ENCODE peak calls at places on chromosomes 13 and 19, in seven cellular contexts. A is upper lobe of left lung, K is stomach, W is tibial nerve, V is H1, M is A549, S is sigmoid colon. Q is an unnamed sample.

GRCh38 chr13:95893861-95894260 is 159.3 kb downstream of the UGGT2 start:
- DNase-seq in K (no peak), A (no peak), W (no peak), V (no peak), M (no peak), S (no peak), Q (no peak)

GRCh38 chr13:99968521-99969367 is 2.8 kb downstream of the ZIC5 start:
- DNase-seq in V (no peak), S (peak), A (no peak), M (peak), K (no peak), W (no peak), Q (peak)

GRCh38 chr19:48363810-48364563 is at the start of the genes SYNGR4 and TMEM143:
- DNase-seq in V (peak), S (peak), A (peak), M (peak), W (peak), K (peak), Q (peak)

GRCh38 chr19:835201-835810 is 5.5 kb upstream of the PRTN3 start:
- DNase-seq in M (no peak), K (no peak), V (no peak), A (no peak), W (no peak), S (no peak), Q (no peak)

GRCh38 chr19:15291089-15291488 is 41.2 kb downstream of the BRD4 start:
- DNase-seq in K (no peak), A (no peak), V (no peak), S (no peak), W (no peak), M (no peak), Q (no peak)

GRCh38 chr13:100306444-100306999 is 217.6 kb downstream of the PCCA start:
- DNase-seq in A (no peak), V (no peak), M (no peak), W (no peak), S (no peak), K (no peak), Q (no peak)

GRCh38 chr19:7928741-7929701 is 3.1 kb upstream of the CTXN1 start:
- DNase-seq in S (peak), K (no peak), M (peak), A (no peak), W (peak), V (no peak), Q (no peak)

GRCh38 chr13:80881495-80882482 is 540.9 kb upstream of the SPRY2 start:
- DNase-seq in S (no peak), W (no peak), K (no peak), M (peak), A (no peak), V (no peak), Q (no peak)

GRCh38 chr13:95156208-95156607 is 145.0 kb downstream of the ABCC4 start:
- DNase-seq in V (no peak), W (no peak), A (no peak), K (no peak), S (no peak), M (peak), Q (no peak)

GRCh38 chr19:55638864-55639359 is 1.9 kb upstream of the ZNF580 start:
- DNase-seq in K (no peak), W (no peak), S (no peak), M (peak), V (no peak), A (no peak), Q (no peak)

GRCh38 chr13:36417328-36417727 is 15.0 kb upstream of the CCNA1 start:
- DNase-seq in M (no peak), A (no peak), W (no peak), V (no peak), S (no peak), K (no peak), Q (no peak)

GRCh38 chr13:79485014-79485441 is 4.1 kb downstream of the NDFIP2 start:
- DNase-seq in V (no peak), M (peak), W (no peak), S (no peak), A (peak), K (peak), Q (peak)

GRCh38 chr13:27415116-27415515 is 9.3 kb upstream of the GTF3A start:
- DNase-seq in A (no peak), W (no peak), S (no peak), M (no peak), K (no peak), V (no peak), Q (no peak)

GRCh38 chr13:33353210-33353609 is 67.7 kb upstream of the STARD13 start:
- DNase-seq in M (no peak), W (peak), V (no peak), K (no peak), A (peak), S (peak), Q (peak)

GRCh38 chr13:112434937-112435523 is 58.9 kb downstream of the SPACA7 start:
- DNase-seq in V (no peak), M (no peak), S (no peak), A (no peak), W (no peak), K (peak), Q (no peak)

GRCh38 chr13:66689037-66689619 is 541.0 kb downstream of the PCDH9 start:
- DNase-seq in W (no peak), S (no peak), M (peak), A (no peak), K (no peak), V (no peak), Q (no peak)

GRCh38 chr13:43319617-43320444 is 296.4 kb downstream of the DNAJC15 start:
- DNase-seq in S (no peak), W (no peak), M (no peak), A (no peak), V (peak), K (no peak), Q (no peak)

GRCh38 chr19:53037101-53038097 is 7.1 kb upstream of the ERVV-2 start:
- DNase-seq in W (no peak), M (no peak), S (no peak), V (no peak), K (no peak), A (no peak), Q (no peak)

GRCh38 chr19:4870025-4870700 is 2.7 kb upstream of the PLIN3 start:
- DNase-seq in M (peak), S (no peak), V (peak), W (no peak), K (peak), A (peak), Q (peak)

GRCh38 chr13:106449096-106449495 is 86.4 kb downstream of the EFNB2 start:
- DNase-seq in S (no peak), A (no peak), K (no peak), V (no peak), M (no peak), W (no peak), Q (no peak)

GRCh38 chr13:75721307-75721706 is 85.2 kb downstream of the LMO7 start:
- DNase-seq in S (no peak), M (no peak), V (no peak), A (no peak), W (no peak), K (no peak), Q (no peak)

GRCh38 chr13:29125145-29125933 is 305.2 kb downstream of the MTUS2 start:
- DNase-seq in A (no peak), S (no peak), M (no peak), W (no peak), K (no peak), V (no peak), Q (no peak)

GRCh38 chr13:87274209-87274819 is 396.9 kb upstream of the SLITRK5 start:
- DNase-seq in K (no peak), M (peak), A (no peak), V (no peak), S (no peak), W (no peak), Q (peak)

GRCh38 chr13:67416047-67416925 is 186.2 kb upstream of the PCDH9 start:
- DNase-seq in A (peak), M (peak), K (peak), V (peak), S (no peak), W (no peak), Q (no peak)

GRCh38 chr13:29550589-29550988 is 44.9 kb downstream of the SLC7A1 start:
- DNase-seq in S (no peak), V (no peak), M (no peak), A (no peak), K (no peak), W (no peak), Q (no peak)

GRCh38 chr19:9939301-9939913 is 3.1 kb upstream of the OLFM2 start:
- DNase-seq in W (no peak), V (no peak), S (no peak), K (no peak), M (no peak), A (no peak), Q (no peak)

GRCh38 chr13:43346427-43346826 is 323.0 kb downstream of the DNAJC15 start:
- DNase-seq in A (no peak), V (no peak), W (no peak), M (no peak), S (no peak), K (no peak), Q (no peak)

GRCh38 chr13:94329754-94330551 is 149.5 kb downstream of the DCT start:
- DNase-seq in V (no peak), W (no peak), A (no peak), K (no peak), S (no peak), M (peak), Q (no peak)

GRCh38 chr19:48963371-48964204 is 1.5 kb upstream of the FTL start:
- DNase-seq in A (peak), K (peak), S (peak), W (peak), M (peak), V (peak), Q (peak)

GRCh38 chr13:76307157-76307556 is 579.0 kb downstream of the KCTD12 start:
- DNase-seq in K (no peak), W (no peak), A (peak), S (no peak), M (no peak), V (no peak), Q (no peak)

GRCh38 chr13:112447306-112447705 is 71.2 kb downstream of the SPACA7 start:
- DNase-seq in S (no peak), K (peak), M (no peak), W (no peak), V (no peak), A (peak), Q (no peak)

GRCh38 chr19:6667114-6667627 is 2.8 kb downstream of the TNFSF14 start:
- DNase-seq in S (no peak), V (no peak), M (no peak), W (no peak), K (no peak), A (peak), Q (no peak)

GRCh38 chr13:21212138-21212775 is 35.8 kb downstream of the MRPL57 start:
- DNase-seq in S (no peak), W (no peak), A (no peak), M (no peak), V (no peak), K (no peak), Q (no peak)

GRCh38 chr19:30722236-30722635 is 350.1 kb downstream of the ZNF536 start:
- DNase-seq in K (no peak), M (no peak), A (no peak), V (no peak), W (no peak), S (no peak), Q (no peak)

GRCh38 chr13:104143760-104144406 is 1077.7 kb upstream of the SLC10A2 start:
- DNase-seq in W (no peak), M (no peak), V (no peak), A (no peak), K (no peak), S (no peak), Q (no peak)

DNA sequence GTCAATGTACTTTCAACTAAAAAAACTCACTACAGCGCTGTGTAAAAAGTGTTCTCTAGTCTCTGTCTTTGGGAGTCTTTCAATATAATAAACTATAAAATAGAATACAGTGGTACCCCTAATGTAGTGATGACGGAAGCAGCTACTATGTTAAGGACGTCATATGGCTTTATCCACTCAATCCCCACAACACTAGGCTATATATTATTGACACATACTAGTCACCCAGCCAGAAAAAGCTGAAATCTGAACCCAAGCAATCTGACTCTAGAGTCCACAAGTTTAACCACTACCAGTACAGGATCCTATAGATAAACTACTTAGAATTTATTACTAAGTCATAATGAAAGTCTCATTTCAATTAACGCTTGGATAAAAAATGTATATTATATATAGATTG is 48.3 kb downstream of the ELF1 start:
- DNase-seq in S (no peak), V (no peak), K (no peak), M (no peak), A (no peak), W (no peak), Q (no peak)
- TF ChIP-seq EP300 in S (no peak), V (no peak), K (no peak), M (no peak), A (no peak), W (no peak), Q (no peak)

GRCh38 chr19:33673996-33674395 is 52.2 kb downstream of the CHST8 start:
- DNase-seq in K (peak), M (no peak), W (no peak), S (peak), A (no peak), V (no peak), Q (no peak)
- TF ChIP-seq EP300 in K (no peak), M (no peak), W (no peak), S (no peak), A (no peak), V (no peak), Q (no peak)

GRCh38 chr19:46297700-46298476 is 1.0 kb downstream of the HIF3A start:
- DNase-seq in M (no peak), A (peak), K (peak), S (peak), V (no peak), W (peak), Q (peak)

GRCh38 chr19:46299695-46300094 is 2.9 kb downstream of the HIF3A start:
- DNase-seq in V (no peak), W (no peak), S (no peak), A (peak), M (no peak), K (no peak), Q (peak)

GRCh38 chr19:46298477-46299003 is 1.7 kb downstream of the HIF3A start:
- DNase-seq in M (no peak), V (no peak), W (no peak), A (peak), K (no peak), S (no peak), Q (no peak)

GRCh38 chr19:46296722-46297431 is at the start of gene HIF3A:
- DNase-seq in S (peak), A (peak), V (peak), M (no peak), K (peak), W (no peak), Q (peak)

DNA sequence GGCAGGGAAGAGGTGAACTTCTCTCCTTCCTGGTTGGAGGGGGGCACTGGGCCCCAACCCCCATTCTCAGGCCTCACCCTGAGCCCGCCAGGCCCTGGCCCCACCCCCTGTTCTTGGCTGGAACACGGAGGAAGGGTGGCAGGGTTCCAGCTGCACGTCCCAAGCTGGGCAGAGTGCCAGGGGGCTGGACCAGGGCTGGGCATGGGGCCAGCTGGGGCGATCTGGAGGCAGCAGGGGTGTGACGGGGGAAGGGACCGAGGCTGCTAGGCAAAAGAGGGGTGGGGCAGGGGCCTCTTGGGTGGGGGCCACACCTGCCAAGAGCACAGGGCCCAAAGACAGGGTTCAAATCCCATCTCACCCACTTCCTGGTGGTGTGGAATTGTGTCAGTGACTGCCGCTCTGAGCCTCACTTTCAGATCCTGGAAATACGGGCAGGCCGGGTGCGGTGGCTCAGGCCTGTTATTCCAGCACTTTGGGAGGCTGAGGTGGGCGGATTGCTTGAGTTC is 2.2 kb downstream of the HIF3A start:
- DNase-seq in A (peak), V (no peak), W (peak), K (peak), M (peak), S (peak), Q (peak)
- TF ChIP-seq EP300 in A (no peak), V (no peak), W (peak), K (peak), M (no peak), S (peak), Q (peak)

DNA sequence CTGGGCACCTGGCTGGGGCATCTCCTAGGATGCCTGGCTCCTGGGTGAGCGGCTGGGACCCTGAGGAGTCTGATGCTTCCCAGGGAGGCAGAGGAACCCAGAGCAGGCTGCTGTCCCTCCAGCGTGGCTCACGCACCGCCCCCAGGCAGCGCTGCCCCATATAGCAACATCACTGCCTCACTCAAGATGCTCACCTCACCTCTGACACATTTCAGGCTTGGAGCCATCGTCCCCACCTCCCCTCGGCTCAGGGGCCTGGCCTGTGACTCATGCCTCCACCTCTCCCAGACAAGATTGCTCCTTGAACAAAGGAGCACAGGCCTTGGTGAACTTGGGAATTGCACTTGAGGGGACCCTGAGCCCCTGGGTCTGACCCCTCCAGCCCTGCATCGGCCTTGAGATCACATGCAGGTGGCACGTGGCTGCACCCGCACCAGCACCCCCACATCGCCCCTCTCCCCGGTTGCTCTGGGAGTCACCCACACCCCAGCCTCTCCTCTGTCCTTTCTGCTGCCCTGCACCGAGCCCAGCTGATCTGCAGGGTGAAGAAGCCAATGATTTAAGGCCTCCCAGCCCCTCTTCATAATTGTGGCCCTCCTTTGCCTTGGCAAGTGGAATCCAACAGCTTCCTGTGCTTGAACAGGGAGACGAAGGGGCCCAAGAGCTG is 11.2 kb downstream of the CEBPA start:
- DNase-seq in M (peak), K (no peak), W (no peak), V (no peak), A (peak), S (no peak), Q (peak)
- TF ChIP-seq EP300 in M (no peak), K (no peak), W (no peak), V (no peak), A (no peak), S (no peak), Q (no peak)

DNA sequence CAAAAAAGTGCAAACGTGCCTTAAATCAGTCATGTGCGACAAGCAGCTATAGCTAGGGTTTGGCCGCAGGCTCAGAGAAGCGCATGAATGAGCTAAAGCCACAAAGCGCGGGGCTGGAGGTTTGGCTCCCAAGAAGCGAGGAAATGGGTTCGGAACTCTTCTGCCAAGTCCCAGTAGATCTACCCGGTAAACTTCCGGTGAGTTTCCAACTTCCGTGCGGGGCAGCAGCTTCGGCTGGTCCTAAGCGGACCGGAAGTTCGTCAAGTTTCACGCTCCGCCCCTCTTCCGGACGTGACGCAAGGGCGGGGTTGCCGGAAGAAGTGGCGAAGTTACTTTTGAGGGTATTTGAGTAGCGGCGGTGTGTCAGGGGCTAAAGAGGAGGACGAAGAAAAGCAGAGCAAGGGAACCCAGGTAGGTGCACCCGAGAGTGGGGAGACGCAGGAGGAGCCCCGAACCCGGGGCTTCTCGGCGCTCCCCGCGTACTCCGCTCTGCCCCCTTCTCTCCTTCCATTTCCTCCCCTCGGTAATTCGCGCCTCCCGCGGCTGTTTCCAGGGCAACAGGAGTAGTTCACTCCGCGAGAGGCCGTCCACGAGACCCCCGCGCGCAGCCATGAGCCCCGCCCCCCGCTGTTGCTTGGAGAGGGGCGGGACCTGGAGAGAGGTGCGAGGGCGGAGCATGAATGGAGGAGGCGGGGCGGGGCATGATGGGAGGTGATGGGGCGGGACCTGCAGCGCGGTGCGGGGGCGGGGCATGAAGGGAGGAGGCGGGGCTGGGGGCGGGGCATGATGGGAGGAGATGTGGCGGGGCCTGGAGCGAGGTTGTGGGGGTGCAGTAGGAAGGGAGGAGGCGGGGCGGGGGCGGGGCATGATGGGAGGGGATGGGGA is at the start of gene NR1H2:
- DNase-seq in K (peak), V (peak), S (peak), A (peak), M (peak), W (peak), Q (peak)
- TF ChIP-seq EP300 in K (no peak), V (peak), S (no peak), A (no peak), M (no peak), W (peak), Q (no peak)

GRCh38 chr19:44954649-44955499 is at the start of gene CLPTM1:
- DNase-seq in M (peak), W (peak), S (peak), V (peak), A (peak), K (peak), Q (peak)
- TF ChIP-seq EP300 in M (no peak), W (peak), S (no peak), V (no peak), A (no peak), K (peak), Q (no peak)

GRCh38 chr19:3062165-3063105 is at the start of gene TLE5:
- DNase-seq in M (no peak), K (peak), S (peak), V (no peak), A (peak), W (no peak), Q (peak)
- TF ChIP-seq EP300 in M (no peak), K (no peak), S (no peak), V (no peak), A (no peak), W (peak), Q (no peak)

GRCh38 chr13:49303533-49304252 is 56.0 kb downstream of the CDADC1 start:
- DNase-seq in V (no peak), W (no peak), K (peak), A (no peak), S (peak), M (no peak), Q (no peak)
- TF ChIP-seq EP300 in V (no peak), W (peak), K (no peak), A (no peak), S (no peak), M (no peak), Q (no peak)

DNA sequence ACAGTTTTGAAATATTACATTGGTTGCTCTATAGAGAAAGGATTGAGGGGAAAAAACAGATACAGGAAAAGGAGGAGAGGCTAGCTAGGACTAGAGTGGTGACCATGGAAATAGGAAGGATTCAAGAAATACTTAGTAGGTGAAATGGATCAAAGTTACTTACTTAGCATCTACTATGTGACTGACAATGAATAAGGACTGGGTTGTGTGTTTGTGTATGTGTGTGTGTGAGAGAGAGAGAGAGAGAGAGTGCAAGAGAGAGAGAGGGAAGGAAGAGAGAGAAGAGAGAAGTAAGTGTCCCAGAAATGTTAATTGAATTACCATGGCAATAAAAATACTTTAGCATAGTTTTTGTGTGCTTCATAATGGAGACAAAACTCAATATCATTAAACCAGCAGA is 7.9 kb downstream of the GPC6 start:
- DNase-seq in M (no peak), V (no peak), W (no peak), A (no peak), K (no peak), S (no peak), Q (no peak)
- TF ChIP-seq EP300 in M (no peak), V (no peak), W (no peak), A (no peak), K (no peak), S (no peak), Q (no peak)